ENCODE peak calls at places on chromosomes 5 and 9, in six cellular contexts. O is heart left ventricle, F is PC-3, I is Panc1, V is IMR-90, L is GM12878. N is an unnamed sample.
A peak's percentile ranks its signal among the peaks of the same experiment; 100 is the strongest.

GRCh38 chr5:112711436-112711835 is 26.2 kb upstream of the APC start:
- DNase-seq in O (no peak), F (no peak), I (no peak), V (no peak), L (no peak), N (no peak)

GRCh38 chr9:318646-319045 is 104.0 kb downstream of the DOCK8 start:
- DNase-seq in O (no peak), F (no peak), I (no peak), V (no peak), L (no peak), N (no peak)

GRCh38 chr5:64680289-64680688 is 10.0 kb upstream of the SHISAL2B start:
- DNase-seq in O (no peak), F (peak; percentile 31), I (no peak), V (no peak), L (no peak), N (no peak)

GRCh38 chr5:34571380-34572041 is 84.6 kb upstream of the RAI14 start:
- DNase-seq in O (no peak), F (no peak), I (no peak), V (peak; percentile 87), L (no peak), N (no peak)

GRCh38 chr5:59666709-59667108 is 226.8 kb downstream of the PDE4D start:
- DNase-seq in O (no peak), F (no peak), I (no peak), V (no peak), L (no peak), N (no peak)

GRCh38 chr9:102995033-102995432 is at the start of gene CYLC2:
- DNase-seq in O (no peak), F (no peak), I (no peak), V (no peak), L (no peak), N (no peak)

GRCh38 chr5:97078958-97079357 is 63.5 kb downstream of the LIX1 start:
- DNase-seq in O (no peak), F (peak; percentile 26), I (no peak), V (peak; percentile 51), L (no peak), N (no peak)

GRCh38 chr9:35645736-35646582 is 4.8 kb downstream of the SIT1 start:
- DNase-seq in O (no peak), F (peak; percentile 36), I (no peak), V (no peak), L (no peak), N (peak; percentile 67)

GRCh38 chr9:16131269-16131668 is 578.4 kb downstream of the CCDC171 start:
- DNase-seq in O (no peak), F (peak; percentile 51), I (no peak), V (peak; percentile 67), L (no peak), N (no peak)

GRCh38 chr9:35516481-35516880 is 26.6 kb downstream of the RUSC2 start:
- DNase-seq in O (no peak), F (peak; percentile 81), I (no peak), V (peak; percentile 75), L (no peak), N (no peak)

GRCh38 chr9:113990570-113990907 is 87.6 kb downstream of the AMBP start:
- DNase-seq in O (no peak), F (no peak), I (no peak), V (no peak), L (no peak), N (no peak)

GRCh38 chr9:132591244-132591643 is 8.8 kb downstream of the BARHL1 start:
- DNase-seq in O (no peak), F (no peak), I (no peak), V (no peak), L (no peak), N (no peak)

GRCh38 chr5:77957-78804 is 13.8 kb upstream of the PLEKHG4B start:
- DNase-seq in O (no peak), F (peak; percentile 69), I (no peak), V (peak; percentile 24), L (no peak), N (no peak)

GRCh38 chr9:134892221-134892620 is 11.6 kb downstream of the FCN2 start:
- DNase-seq in O (no peak), F (no peak), I (no peak), V (no peak), L (no peak), N (no peak)

GRCh38 chr5:31397926-31398557 is 133.9 kb downstream of the DROSHA start:
- DNase-seq in O (no peak), F (no peak), I (no peak), V (no peak), L (no peak), N (no peak)

GRCh38 chr5:175572922-175573321 is 84.9 kb upstream of the HRH2 start:
- DNase-seq in O (no peak), F (no peak), I (no peak), V (peak; percentile 15), L (no peak), N (no peak)

GRCh38 chr9:107638922-107639321 is 149.4 kb upstream of the KLF4 start:
- DNase-seq in O (peak; percentile 67), F (no peak), I (no peak), V (peak; percentile 77), L (no peak), N (no peak)

GRCh38 chr9:131422241-131422792 is 28.4 kb downstream of the PRRC2B start:
- DNase-seq in O (no peak), F (peak; percentile 16), I (no peak), V (peak; percentile 12), L (no peak), N (peak; percentile 46)

GRCh38 chr5:45060686-45061085 is 251.9 kb downstream of the MRPS30 start:
- DNase-seq in O (no peak), F (no peak), I (no peak), V (no peak), L (no peak), N (no peak)

GRCh38 chr9:121699271-121700164 is 48.1 kb downstream of the DAB2IP start:
- DNase-seq in O (peak; percentile 85), F (peak; percentile 52), I (no peak), V (peak; percentile 55), L (no peak), N (peak; percentile 59)

GRCh38 chr5:56876325-56876724 is 33.1 kb upstream of the SETD9 start:
- DNase-seq in O (no peak), F (peak; percentile 22), I (no peak), V (peak; percentile 14), L (no peak), N (no peak)

GRCh38 chr5:3121813-3122212 is 370.3 kb upstream of the IRX2 start:
- DNase-seq in O (no peak), F (no peak), I (no peak), V (no peak), L (no peak), N (no peak)

GRCh38 chr5:21573915-21574314 is 1279.2 kb downstream of the CDH12 start:
- DNase-seq in O (no peak), F (no peak), I (no peak), V (no peak), L (no peak), N (no peak)

GRCh38 chr9:98344581-98344980 is 89.1 kb upstream of the TBC1D2 start:
- DNase-seq in O (no peak), F (no peak), I (no peak), V (no peak), L (no peak), N (no peak)

GRCh38 chr5:55440188-55440646 is 94.5 kb downstream of the PLPP1 start:
- DNase-seq in O (no peak), F (no peak), I (no peak), V (peak; percentile 34), L (no peak), N (no peak)

GRCh38 chr5:86885011-86885410 is 267.3 kb downstream of the COX7C start:
- DNase-seq in O (no peak), F (no peak), I (no peak), V (no peak), L (no peak), N (no peak)

GRCh38 chr9:86660146-86660545 is 287.2 kb downstream of the GAS1 start:
- DNase-seq in O (no peak), F (no peak), I (no peak), V (peak; percentile 94), L (no peak), N (no peak)

GRCh38 chr5:145797336-145797735 is 37.8 kb downstream of the PRELID2 start:
- DNase-seq in O (no peak), F (peak; percentile 31), I (no peak), V (peak; percentile 59), L (no peak), N (no peak)

GRCh38 chr5:125835293-125836172 is 587.7 kb upstream of the GRAMD2B start:
- DNase-seq in O (no peak), F (peak; percentile 21), I (peak; percentile 22), V (peak; percentile 40), L (no peak), N (peak; percentile 59)

GRCh38 chr5:173890195-173890951 is 2.2 kb downstream of the CPEB4 start:
- DNase-seq in O (no peak), F (peak; percentile 42), I (peak; percentile 52), V (peak; percentile 30), L (no peak), N (peak; percentile 50)
- H3K4me1 ChIP-seq in O (peaks cover 19% of the 10 kb centered on the region), F (peaks cover 52% of the 10 kb centered on the region), I (peaks cover 23% of the 10 kb centered on the region), V (no peaks in the 10 kb centered on the region), L (peaks cover 14% of the 10 kb centered on the region), N (peaks cover 24% of the 10 kb centered on the region)

GRCh38 chr5:134608555-134608954 is 24.1 kb downstream of the SAR1B start:
- DNase-seq in O (no peak), F (no peak), I (no peak), V (no peak), L (no peak), N (no peak)

GRCh38 chr5:134614461-134615085 is 18.1 kb downstream of the SAR1B start:
- DNase-seq in O (no peak), F (no peak), I (no peak), V (peak; percentile 24), L (no peak), N (no peak)

GRCh38 chr5:134610715-134611114 is 21.9 kb downstream of the SAR1B start:
- DNase-seq in O (no peak), F (no peak), I (no peak), V (no peak), L (no peak), N (no peak)

GRCh38 chr5:134609232-134609851 is 23.3 kb downstream of the SAR1B start:
- DNase-seq in O (no peak), F (no peak), I (no peak), V (no peak), L (peak; percentile 41), N (no peak)

GRCh38 chr5:134611515-134611914 is 21.1 kb downstream of the SAR1B start:
- DNase-seq in O (no peak), F (no peak), I (no peak), V (no peak), L (no peak), N (no peak)
- TF ChIP-seq CTCF in O (no peak), F (no peak), I (no peak), V (no peak), L (no peak), N (no peak)

GRCh38 chr5:150457562-150458240 is 8.2 kb upstream of the RPS14 start:
- DNase-seq in O (no peak), F (no peak), I (no peak), V (no peak), L (no peak), N (no peak)
- H3K4me1 ChIP-seq in O (peaks cover 3% of the 10 kb centered on the region), F (no peaks in the 10 kb centered on the region), I (peaks cover 14% of the 10 kb centered on the region), V (peaks cover 2% of the 10 kb centered on the region), L (peaks cover 35% of the 10 kb centered on the region), N (peaks cover 3% of the 10 kb centered on the region)

DNA sequence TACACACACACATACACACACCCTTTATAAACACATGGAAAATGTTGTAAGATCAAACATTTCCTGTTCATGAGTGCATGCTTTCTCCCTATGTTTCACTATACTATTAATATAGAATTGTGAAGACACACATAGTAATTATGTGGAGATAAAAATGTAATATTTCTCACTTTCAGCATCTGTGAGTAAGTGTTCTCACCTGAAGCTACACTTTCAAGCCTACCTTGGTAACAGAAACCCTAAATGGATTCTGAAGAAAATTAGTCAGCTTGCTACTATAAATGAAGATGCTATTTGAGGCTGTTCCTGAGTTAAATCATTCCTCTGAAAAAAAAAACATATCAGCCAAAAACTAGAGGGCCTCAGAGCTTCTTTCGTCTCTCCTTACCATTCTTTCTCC is 81.1 kb upstream of the GNA14 start:
- DNase-seq in O (no peak), F (no peak), I (no peak), V (no peak), L (no peak), N (no peak)
- TF ChIP-seq CTCF in O (no peak), F (no peak), I (no peak), V (no peak), L (no peak), N (no peak)

N was measured in body of pancreas.